ENCODE peak calls at places on chromosomes 11 and 22, in ten cellular contexts. K is right lobe of liver, Q is astrocyte, H is MM.1S, V is thoracic aorta, C is cardiac muscle cell, I is fibroblast of lung, N is ovary, E is endodermal cell, Z is transverse colon. J is an unnamed sample. For H3K36me3, the result is how much of the 10 kb centered on the place peaks cover.

GRCh38 chr22:35043932-35044319 is 22.0 kb upstream of the ISX start:
- DNase-seq in K (no peak), Q (no peak), H (no peak), V (no peak), C (no peak), I (no peak), N (no peak), E (no peak), Z (no peak), J (no peak)

GRCh38 chr11:92675303-92675702 is 294.1 kb upstream of the MTNR1B start:
- DNase-seq in K (no peak), Q (no peak), H (no peak), V (no peak), C (no peak), I (no peak), N (no peak), E (no peak), Z (no peak), J (no peak)

GRCh38 chr11:13135385-13136271 is 126.5 kb downstream of the RASSF10 start:
- DNase-seq in K (no peak), Q (peak), H (no peak), V (no peak), C (peak), I (peak), N (no peak), E (no peak), Z (no peak), J (peak)

GRCh38 chr11:17208257-17208999 is 642 bp upstream of the PIK3C2A start:
- DNase-seq in K (no peak), Q (peak), H (peak), V (no peak), C (peak), I (peak), N (no peak), E (peak), Z (peak), J (no peak)

GRCh38 chr11:115644846-115645245 is 140.6 kb upstream of the CADM1 start:
- DNase-seq in K (no peak), Q (no peak), H (no peak), V (no peak), C (no peak), I (peak), N (no peak), E (no peak), Z (no peak), J (no peak)

GRCh38 chr22:37631448-37632173 is 7.9 kb upstream of the SH3BP1 start:
- DNase-seq in K (peak), Q (no peak), H (no peak), V (no peak), C (no peak), I (no peak), N (no peak), E (no peak), Z (peak), J (no peak)

GRCh38 chr11:69351460-69351859 is 57.5 kb downstream of the MYEOV start:
- DNase-seq in K (no peak), Q (peak), H (no peak), V (no peak), C (peak), I (peak), N (no peak), E (no peak), Z (no peak), J (peak)

GRCh38 chr22:46052801-46053562 is 76.0 kb upstream of the WNT7B start:
- DNase-seq in K (peak), Q (peak), H (peak), V (no peak), C (peak), I (peak), N (peak), E (peak), Z (peak), J (no peak)

GRCh38 chr22:24905909-24906308 is 40.6 kb downstream of the LHFPL7 start:
- DNase-seq in K (no peak), Q (no peak), H (no peak), V (no peak), C (no peak), I (no peak), N (no peak), E (no peak), Z (no peak), J (no peak)

GRCh38 chr22:45090364-45090960 is 73.3 kb upstream of the NUP50 start:
- DNase-seq in K (no peak), Q (peak), H (no peak), V (no peak), C (peak), I (peak), N (peak), E (peak), Z (peak), J (no peak)

GRCh38 chr11:77166021-77166420 is 38.0 kb downstream of the MYO7A start:
- DNase-seq in K (no peak), Q (no peak), H (no peak), V (no peak), C (no peak), I (no peak), N (no peak), E (no peak), Z (no peak), J (no peak)

GRCh38 chr22:19174106-19175025 is 4.2 kb downstream of the SLC25A1 start:
- DNase-seq in K (peak), Q (peak), H (no peak), V (no peak), C (peak), I (peak), N (peak), E (peak), Z (no peak), J (no peak)

GRCh38 chr11:121723261-121723741 is 270.5 kb upstream of the SORL1-AS1 start:
- DNase-seq in K (no peak), Q (peak), H (no peak), V (peak), C (peak), I (peak), N (peak), E (peak), Z (no peak), J (no peak)

DNA sequence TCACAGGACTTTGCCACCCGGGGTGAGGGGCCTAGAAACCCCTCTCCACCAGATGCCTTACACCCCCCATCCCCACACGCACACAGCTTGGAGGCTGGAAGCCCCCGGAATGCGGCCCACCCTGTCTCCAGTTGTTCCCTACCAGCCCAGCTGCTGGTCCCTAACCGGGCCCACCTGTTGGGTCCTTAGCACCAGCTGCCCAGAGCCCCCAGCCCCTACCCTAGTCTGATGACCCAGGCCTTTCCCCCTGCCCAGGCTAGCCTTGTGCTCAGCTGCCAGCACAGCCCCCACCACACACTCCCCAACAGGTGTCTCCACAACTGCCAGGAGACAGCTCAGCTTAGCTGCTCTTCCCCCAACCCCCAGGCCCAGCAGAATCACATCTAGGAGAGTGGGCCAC is 67.1 kb downstream of the CDKN1C start:
- DNase-seq in K (no peak), Q (no peak), H (no peak), V (no peak), C (no peak), I (no peak), N (no peak), E (no peak), Z (no peak), J (no peak)
- H3K4me3 ChIP-seq in K (no peak), Q (no peak), H (no peak), V (no peak), C (no peak), I (no peak), N (no peak), E (no peak), Z (no peak), J (no peak)

DNA sequence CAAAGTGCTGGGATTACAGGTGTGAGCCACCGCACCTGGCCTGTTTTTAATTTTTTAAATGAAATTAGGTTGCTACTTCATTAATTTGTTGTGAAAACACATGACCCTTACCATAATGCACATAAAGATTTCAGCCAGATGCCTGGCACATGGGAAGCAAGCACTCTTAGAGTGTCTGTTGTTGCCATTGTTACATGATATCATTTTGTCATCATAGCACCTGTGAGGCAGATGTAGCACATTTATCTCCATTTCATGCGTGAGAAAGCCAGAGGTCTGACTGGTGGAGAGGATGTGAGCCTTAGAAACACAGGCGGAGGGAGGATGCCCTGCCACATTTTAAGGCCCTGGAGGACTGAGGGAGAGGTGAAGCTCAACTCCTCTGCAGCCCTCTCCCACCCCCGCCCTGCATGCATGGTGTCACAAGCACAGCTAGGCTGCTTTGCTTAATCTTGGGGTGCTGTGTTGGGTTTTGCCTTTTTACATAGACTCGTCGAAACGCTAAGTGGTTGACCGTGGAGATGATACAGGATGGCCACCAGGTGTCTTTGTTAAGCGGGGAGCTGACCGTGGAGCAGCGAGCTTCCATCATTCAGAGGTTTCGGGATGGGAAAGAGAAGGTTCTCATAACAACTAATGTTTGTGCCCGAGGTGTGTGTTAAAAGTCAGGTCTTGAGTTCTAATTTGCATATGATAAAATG is 14.0 kb downstream of the DDX25 start:
- DNase-seq in K (no peak), Q (no peak), H (no peak), V (no peak), C (no peak), I (no peak), N (no peak), E (peak), Z (no peak), J (no peak)
- TF ChIP-seq CTCF in K (no peak), Q (no peak), H (no peak), V (no peak), C (no peak), I (no peak), N (no peak), E (peak), Z (no peak), J (no peak)

DNA sequence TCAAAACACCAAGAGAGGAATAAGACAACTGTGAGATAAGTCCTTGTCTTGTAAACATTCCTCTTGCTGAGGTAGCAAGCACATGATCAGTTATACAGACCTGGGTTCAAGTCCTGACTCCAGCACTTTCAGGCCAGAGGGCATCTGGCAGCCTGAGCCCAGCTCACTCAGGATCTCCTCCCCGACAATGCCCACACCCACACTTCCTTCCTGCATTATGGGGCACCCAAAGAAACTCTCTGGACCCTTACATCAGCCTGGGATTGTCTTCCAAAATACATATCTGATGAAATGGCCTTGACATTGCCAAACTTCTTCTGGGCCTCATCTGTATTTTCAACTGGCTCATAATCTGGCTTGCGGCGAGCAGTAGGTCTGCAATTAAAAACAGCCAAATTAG is 48.6 kb downstream of the ARFGAP3 start:
- DNase-seq in K (no peak), Q (no peak), H (no peak), V (no peak), C (no peak), I (no peak), N (no peak), E (no peak), Z (no peak), J (no peak)
- H3K36me3 ChIP-seq in K (under half), Q (half or more), H (under half), V (half or more), C (under half), I (under half), N (under half), E (half or more), Z (under half), J (under half)

GRCh38 chr22:50326225-50326958 is 420 bp downstream of the DENND6B start:
- DNase-seq in K (no peak), Q (no peak), H (no peak), V (no peak), C (no peak), I (no peak), N (no peak), E (peak), Z (no peak), J (no peak)
- H3K4me3 ChIP-seq in K (peak), Q (peak), H (peak), V (peak), C (peak), I (peak), N (peak), E (peak), Z (peak), J (peak)

GRCh38 chr11:114115406-114116054 is 56.0 kb downstream of the ZBTB16 start:
- DNase-seq in K (no peak), Q (no peak), H (no peak), V (no peak), C (no peak), I (no peak), N (peak), E (peak), Z (no peak), J (no peak)
- TF ChIP-seq CTCF in K (no peak), Q (no peak), H (no peak), V (no peak), C (no peak), I (no peak), N (no peak), E (peak), Z (no peak), J (no peak)

DNA sequence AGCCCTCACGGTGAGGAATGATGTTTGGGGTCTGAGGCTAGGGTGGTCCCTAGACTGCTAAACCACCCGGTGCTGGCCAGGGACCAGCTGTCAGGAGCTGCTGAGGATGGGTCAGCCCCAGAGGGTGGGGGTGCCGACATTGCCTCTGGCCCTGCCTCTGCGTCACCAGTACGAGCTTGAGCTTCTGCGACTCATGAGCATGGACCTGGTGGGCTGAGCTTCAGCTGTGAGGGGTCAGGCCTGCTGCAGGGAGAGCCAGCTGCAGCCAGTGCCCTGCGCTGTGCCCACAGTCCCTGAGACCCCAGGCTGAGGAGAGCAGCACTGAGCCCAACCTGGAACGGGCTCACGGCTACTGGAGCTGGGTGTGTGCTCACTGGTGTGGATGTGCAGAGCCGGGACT is 7.0 kb downstream of the DERL3 start:
- DNase-seq in K (no peak), Q (no peak), H (no peak), V (no peak), C (no peak), I (no peak), N (peak), E (no peak), Z (no peak), J (no peak)
- H3K36me3 ChIP-seq in K (under half), Q (under half), H (under half), V (under half), C (under half), I (under half), N (under half), E (half or more), Z (under half), J (under half)

DNA sequence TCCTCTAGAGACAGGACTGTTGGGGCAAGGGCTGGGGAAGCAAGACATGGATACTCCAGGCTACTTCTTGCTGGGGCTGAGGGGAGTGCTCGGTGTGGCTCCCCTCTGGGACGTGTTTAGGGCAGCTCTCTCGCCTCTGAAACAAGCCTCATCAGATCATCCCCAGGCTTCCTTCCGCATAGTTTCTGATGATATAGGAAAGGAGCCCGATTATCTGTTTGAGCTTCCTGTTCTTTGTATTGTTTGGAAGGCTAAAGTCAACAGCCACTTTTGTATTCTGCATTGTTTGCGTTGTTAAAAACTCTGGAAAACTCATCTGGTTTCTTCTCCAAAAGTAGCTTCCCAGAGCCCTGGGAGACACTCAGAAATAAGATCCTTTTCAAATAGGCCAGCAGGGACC is 18.8 kb downstream of the CD44 start:
- DNase-seq in K (no peak), Q (no peak), H (no peak), V (no peak), C (no peak), I (no peak), N (no peak), E (no peak), Z (no peak), J (no peak)
- H3K4me3 ChIP-seq in K (no peak), Q (no peak), H (no peak), V (no peak), C (no peak), I (no peak), N (no peak), E (no peak), Z (no peak), J (no peak)

GRCh38 chr22:22558972-22559603 is at the start of gene PRAME:
- DNase-seq in K (peak), Q (no peak), H (peak), V (no peak), C (peak), I (peak), N (peak), E (peak), Z (peak), J (no peak)
- TF ChIP-seq CTCF in K (peak), Q (peak), H (peak), V (no peak), C (peak), I (peak), N (peak), E (peak), Z (peak), J (peak)

DNA sequence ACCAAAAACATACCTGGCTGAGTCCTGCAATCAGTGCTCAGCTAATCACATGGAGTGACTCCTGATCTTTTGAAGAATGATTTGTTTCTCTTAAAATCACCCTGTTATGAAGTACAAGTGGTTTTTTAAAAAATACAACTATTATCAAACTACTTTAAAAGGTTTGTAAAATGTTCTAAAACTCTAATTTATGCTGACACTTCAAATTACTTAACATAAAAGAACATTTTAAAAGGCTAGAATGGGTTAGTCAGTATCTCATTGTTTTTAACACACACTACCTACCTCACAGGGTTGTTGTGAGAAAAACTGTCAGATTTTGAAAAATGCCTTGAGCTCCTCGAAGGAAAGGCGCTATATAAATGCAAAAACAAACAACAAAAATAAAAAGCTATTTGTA is 33.2 kb downstream of the KMT5B start:
- DNase-seq in K (no peak), Q (no peak), H (no peak), V (no peak), C (no peak), I (no peak), N (no peak), E (no peak), Z (no peak), J (no peak)
- H3K36me3 ChIP-seq in K (under half), Q (under half), H (under half), V (under half), C (under half), I (under half), N (under half), E (half or more), Z (half or more), J (under half)